ENCODE peak calls at places on chromosome 11, in five cellular contexts. M is GM23338, I is fibroblast of lung, V is keratinocyte, N is K562. X is an unnamed sample.
A peak's percentile ranks its signal among the peaks of the same experiment; 100 is the strongest.

GRCh38 chr11:57604289-57605010 is 7.0 kb downstream of the SERPING1 start:
- DNase-seq in M (peak; percentile 42), I (no peak), V (no peak), N (no peak), X (no peak)

GRCh38 chr11:70756756-70757155 is 358.4 kb downstream of the CTTN start:
- DNase-seq in M (no peak), I (no peak), V (no peak), N (no peak), X (no peak)

GRCh38 chr11:20337526-20338154 is 25.9 kb upstream of the HTATIP2 start:
- DNase-seq in M (peak; percentile 68), I (peak; percentile 22), V (no peak), N (peak; percentile 46), X (no peak)

GRCh38 chr11:85021066-85021465 is 606.1 kb downstream of the DLG2 start:
- DNase-seq in M (no peak), I (no peak), V (no peak), N (no peak), X (no peak)

GRCh38 chr11:1966531-1966930 is 19.4 kb downstream of the MRPL23 start:
- DNase-seq in M (no peak), I (no peak), V (no peak), N (no peak), X (no peak)

GRCh38 chr11:122137081-122137793 is 21.2 kb upstream of the BLID start:
- DNase-seq in M (no peak), I (peak; percentile 97), V (no peak), N (no peak), X (peak; percentile 95)

GRCh38 chr11:12069053-12069676 is 41.2 kb upstream of the MICAL2 start:
- DNase-seq in M (no peak), I (no peak), V (no peak), N (peak; percentile 47), X (no peak)

GRCh38 chr11:116861539-116861938 is 24.1 kb upstream of the APOA1 start:
- DNase-seq in M (no peak), I (peak; percentile 91), V (peak; percentile 65), N (peak; percentile 47), X (no peak)

GRCh38 chr11:10318527-10318802 is 13.6 kb downstream of the ADM start:
- DNase-seq in M (peak; percentile 14), I (no peak), V (no peak), N (no peak), X (no peak)

GRCh38 chr11:112770017-112770416 is 191.2 kb upstream of the NCAM1 start:
- DNase-seq in M (no peak), I (no peak), V (no peak), N (no peak), X (no peak)

GRCh38 chr11:103601230-103601846 is 435.1 kb upstream of the DDI1 start:
- DNase-seq in M (peak; percentile 83), I (peak; percentile 47), V (peak; percentile 17), N (peak; percentile 25), X (peak; percentile 37)

GRCh38 chr11:5611627-5612026 is 13.2 kb upstream of the TRIM34 start:
- DNase-seq in M (peak; percentile 73), I (no peak), V (no peak), N (no peak), X (no peak)

GRCh38 chr11:59223177-59223576 is 10.4 kb upstream of the MPEG1 start:
- DNase-seq in M (no peak), I (no peak), V (no peak), N (no peak), X (no peak)

GRCh38 chr11:42085736-42086135 is 626.3 kb upstream of the LRRC4C start:
- DNase-seq in M (no peak), I (no peak), V (no peak), N (no peak), X (no peak)

GRCh38 chr11:2743427-2744110 is 43.8 kb upstream of the KCNQ1OT1 start:
- DNase-seq in M (no peak), I (no peak), V (no peak), N (no peak), X (no peak)

GRCh38 chr11:11629368-11629767 is 7.6 kb upstream of the GALNT18 start:
- DNase-seq in M (no peak), I (no peak), V (no peak), N (no peak), X (no peak)

GRCh38 chr11:66317766-66318575 is 1.1 kb upstream of the CD248 start:
- DNase-seq in M (peak; percentile 73), I (peak; percentile 48), V (no peak), N (no peak), X (no peak)

GRCh38 chr11:60873533-60873932 is 6.2 kb downstream of the ZP1 start:
- DNase-seq in M (no peak), I (no peak), V (no peak), N (no peak), X (no peak)

GRCh38 chr11:117808768-117809167 is 11.8 kb upstream of the DSCAML1 start:
- DNase-seq in M (no peak), I (no peak), V (no peak), N (peak; percentile 36), X (no peak)

GRCh38 chr11:111441443-111441842 is 62.4 kb upstream of the POU2AF1 start:
- DNase-seq in M (no peak), I (peak; percentile 86), V (peak; percentile 25), N (no peak), X (no peak)

GRCh38 chr11:19326499-19326898 is 85.8 kb upstream of the E2F8 start:
- DNase-seq in M (no peak), I (peak; percentile 4), V (no peak), N (no peak), X (peak; percentile 59)

GRCh38 chr11:103652013-103652412 is 384.4 kb upstream of the DDI1 start:
- DNase-seq in M (no peak), I (peak; percentile 88), V (no peak), N (no peak), X (no peak)

GRCh38 chr11:61602775-61603569 is 22.1 kb upstream of the SYT7 start:
- DNase-seq in M (no peak), I (peak; percentile 97), V (peak; percentile 97), N (peak; percentile 70), X (peak; percentile 55)

GRCh38 chr11:10091314-10092045 is 202.5 kb downstream of the SBF2 start:
- DNase-seq in M (no peak), I (peak; percentile 26), V (no peak), N (no peak), X (no peak)

GRCh38 chr11:11313426-11313825 is 39.6 kb downstream of the CSNK2A3 start:
- DNase-seq in M (no peak), I (peak; percentile 36), V (peak; percentile 50), N (peak; percentile 3), X (no peak)

DNA sequence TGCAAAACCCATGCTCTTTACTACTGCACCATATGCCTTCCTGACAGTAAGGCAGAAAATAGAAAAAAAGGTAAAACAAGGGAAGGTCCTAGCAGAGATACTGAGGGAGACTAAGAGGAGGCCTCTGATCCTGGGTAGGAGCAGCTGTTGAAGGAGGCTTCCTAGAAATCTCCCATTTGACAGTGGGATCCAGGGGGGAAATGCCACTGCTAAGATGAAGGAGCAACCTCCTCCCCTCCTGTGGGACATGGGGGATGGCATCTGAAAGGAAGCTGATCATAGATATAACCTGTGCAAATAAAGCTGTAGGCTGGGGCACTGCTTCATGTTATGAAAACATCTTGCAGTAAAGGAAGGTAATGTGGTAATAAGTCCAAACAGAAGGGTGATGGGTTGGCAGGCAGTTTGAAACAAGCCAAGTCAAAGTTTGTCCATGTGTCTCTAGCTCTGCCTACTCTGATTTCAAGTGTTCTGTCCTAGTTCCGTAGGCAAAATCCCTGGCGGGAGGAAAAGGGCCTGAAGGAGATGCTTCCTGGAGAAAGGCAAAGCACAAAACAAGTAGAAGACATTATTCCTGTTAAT is 86.7 kb upstream of the EED start:
- DNase-seq in M (no peak), I (no peak), V (no peak), N (no peak), X (no peak)
- H2AFZ ChIP-seq in M (peak overlapping the region; percentile 90), I (no peak overlapping the region), V (peak overlapping the region; percentile 45), N (peak overlapping the region; percentile 73), X (no peak overlapping the region)

GRCh38 chr11:75434886-75435570 is 2.0 kb upstream of the KLHL35 start:
- DNase-seq in M (no peak), I (no peak), V (no peak), N (no peak), X (no peak)

GRCh38 chr11:75432911-75433321 is at the start of gene KLHL35:
- DNase-seq in M (no peak), I (no peak), V (no peak), N (no peak), X (no peak)

GRCh38 chr11:75435571-75435925 is 2.5 kb upstream of the KLHL35 start:
- DNase-seq in M (no peak), I (no peak), V (no peak), N (no peak), X (no peak)

GRCh38 chr11:75433443-75433842 is 440 bp upstream of the KLHL35 start:
- DNase-seq in M (no peak), I (no peak), V (no peak), N (no peak), X (no peak)

DNA sequence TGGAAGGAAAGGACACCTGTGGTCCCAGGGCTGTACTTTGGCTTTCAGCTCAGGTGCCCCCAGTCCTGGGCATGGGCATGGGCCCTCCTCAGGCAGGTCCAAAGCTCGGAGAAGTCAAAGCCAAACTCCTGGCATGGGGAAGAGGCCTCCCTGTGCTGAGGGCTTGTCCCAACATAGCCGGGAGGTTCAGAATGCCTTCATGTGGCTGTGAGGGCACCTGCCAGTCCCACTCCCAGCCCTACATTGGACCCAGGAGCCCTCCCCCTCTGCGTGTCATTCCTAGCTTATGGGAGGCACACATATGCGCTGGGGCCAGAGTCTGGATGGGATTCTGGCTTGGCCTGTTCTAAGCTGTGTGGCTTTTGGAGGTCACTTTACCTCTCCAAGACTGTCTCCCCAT is 1.0 kb upstream of the KLHL35 start:
- DNase-seq in M (no peak), I (no peak), V (no peak), N (no peak), X (no peak)
- H3K27me3 ChIP-seq in M (peaks cover 45% of the 10 kb centered on the region), I (peaks cover 34% of the 10 kb centered on the region), V (peaks cover 47% of the 10 kb centered on the region), N (peaks cover 4% of the 10 kb centered on the region), X (no peaks in the 10 kb centered on the region)

GRCh38 chr11:104700609-104701008 is 197.7 kb downstream of the CASP12 start:
- DNase-seq in M (no peak), I (peak; percentile 97), V (no peak), N (no peak), X (peak; percentile 36)

GRCh38 chr11:104705475-104706195 is 192.6 kb downstream of the CASP12 start:
- DNase-seq in M (no peak), I (peak; percentile 57), V (no peak), N (no peak), X (no peak)

GRCh38 chr11:104704888-104705287 is 193.4 kb downstream of the CASP12 start:
- DNase-seq in M (no peak), I (no peak), V (no peak), N (no peak), X (no peak)
- H3K27ac ChIP-seq in M (no peak overlapping the region), I (no peak overlapping the region), V (no peak overlapping the region), N (no peak overlapping the region), X (no peak overlapping the region)

GRCh38 chr11:656426-656825 is 19.4 kb downstream of the DRD4 start:
- DNase-seq in M (no peak), I (no peak), V (no peak), N (no peak), X (no peak)
- H2AFZ ChIP-seq in M (no peak overlapping the region), I (no peak overlapping the region), V (no peak overlapping the region), N (no peak overlapping the region), X (no peak overlapping the region)

DNA sequence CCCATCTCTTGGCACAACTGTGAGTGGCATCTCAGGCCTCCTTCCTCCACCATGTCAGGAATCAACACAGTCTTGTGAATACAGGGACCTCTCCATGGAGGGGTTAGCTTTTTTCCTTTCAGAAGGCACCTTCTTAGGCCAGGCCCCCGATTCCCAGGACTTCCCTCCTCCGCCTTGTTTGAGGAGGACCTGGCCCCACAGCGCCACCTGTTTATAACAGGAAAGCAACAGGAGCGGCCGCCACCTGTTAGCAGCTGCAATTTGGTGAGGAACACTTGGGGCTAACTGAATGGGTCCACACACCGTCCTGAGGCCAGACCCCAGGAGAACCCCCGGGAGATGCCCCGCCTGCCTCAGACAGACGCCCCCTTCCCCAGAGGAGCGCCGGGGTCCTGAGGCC is 3.8 kb upstream of the PKP3 start:
- DNase-seq in M (peak; percentile 88), I (no peak), V (no peak), N (peak; percentile 57), X (no peak)
- H3K27me3 ChIP-seq in M (no peaks in the 10 kb centered on the region), I (peaks cover 4% of the 10 kb centered on the region), V (no peaks in the 10 kb centered on the region), N (no peaks in the 10 kb centered on the region), X (no peaks in the 10 kb centered on the region)